ENCODE peak calls at places on chromosomes 11 and 22, in four cellular contexts. T, F, S and H are unnamed samples.

GRCh38 chr11:71566081-71566620 is 788 bp downstream of the KRTAP5-10 start:
- DNase-seq in T (peak; percentile 13), F (no peak), S (no peak), H (no peak)

GRCh38 chr11:68925613-68926012 is 21.9 kb downstream of the IGHMBP2 start:
- DNase-seq in T (no peak), F (no peak), S (no peak), H (no peak)

GRCh38 chr11:22347857-22348496 is 9.8 kb downstream of the SLC17A6 start:
- DNase-seq in T (no peak), F (no peak), S (no peak), H (no peak)

GRCh38 chr11:125274309-125274708 is 109.8 kb downstream of the PKNOX2 start:
- DNase-seq in T (no peak), F (no peak), S (no peak), H (no peak)

GRCh38 chr22:34608716-34609115 is 457.2 kb upstream of the ISX start:
- DNase-seq in T (no peak), F (no peak), S (no peak), H (no peak)

GRCh38 chr11:76786053-76787014 is 3.2 kb downstream of the TSKU start:
- DNase-seq in T (no peak), F (no peak), S (no peak), H (no peak)

GRCh38 chr11:68506908-68507307 is 46.4 kb downstream of the PPP6R3 start:
- DNase-seq in T (no peak), F (no peak), S (no peak), H (peak; percentile 39)

GRCh38 chr11:115504279-115505158 is at the start of gene CADM1:
- DNase-seq in T (peak; percentile 95), F (peak; percentile 96), S (peak; percentile 82), H (peak; percentile 97)

GRCh38 chr11:67633758-67634365 is 4.1 kb upstream of the NUDT8 start:
- DNase-seq in T (no peak), F (peak; percentile 46), S (no peak), H (no peak)

GRCh38 chr22:50293441-50294318 is 13.8 kb downstream of the PLXNB2 start:
- DNase-seq in T (peak; percentile 88), F (peak; percentile 78), S (peak; percentile 91), H (peak; percentile 84)

GRCh38 chr22:49377306-49377705 is 450.4 kb downstream of the BRD1 start:
- DNase-seq in T (peak; percentile 46), F (peak; percentile 35), S (no peak), H (no peak)

GRCh38 chr11:65871811-65872548 is 620 bp downstream of the EFEMP2 start:
- DNase-seq in T (peak; percentile 77), F (no peak), S (peak; percentile 47), H (no peak)

GRCh38 chr11:111566324-111566723 is 25.8 kb downstream of the LAYN start:
- DNase-seq in T (no peak), F (no peak), S (no peak), H (no peak)

GRCh38 chr11:66268953-66269906 is 791 bp downstream of the RAB1B start:
- DNase-seq in T (peak; percentile 72), F (no peak), S (peak; percentile 41), H (peak; percentile 67)

GRCh38 chr11:2690596-2691354 is 9.0 kb downstream of the KCNQ1OT1 start:
- DNase-seq in T (peak; percentile 11), F (peak; percentile 17), S (no peak), H (no peak)

GRCh38 chr11:57463596-57464342 is 3.4 kb downstream of the RTN4RL2 start:
- DNase-seq in T (no peak), F (no peak), S (no peak), H (no peak)

GRCh38 chr11:90434858-90435257 is 212.0 kb upstream of the CHORDC1 start:
- DNase-seq in T (no peak), F (no peak), S (no peak), H (peak; percentile 58)

GRCh38 chr11:12653729-12654128 is 20.5 kb upstream of the TEAD1 start:
- DNase-seq in T (no peak), F (no peak), S (no peak), H (no peak)

GRCh38 chr22:45867906-45868555 is 108.9 kb downstream of the WNT7B start:
- DNase-seq in T (peak; percentile 24), F (peak; percentile 49), S (no peak), H (no peak)

GRCh38 chr11:118530683-118531596 is at the start of gene TMEM25:
- DNase-seq in T (peak; percentile 78), F (peak; percentile 60), S (peak; percentile 34), H (peak; percentile 68)

GRCh38 chr11:69257134-69257533 is 36.8 kb upstream of the MYEOV start:
- DNase-seq in T (peak; percentile 28), F (no peak), S (no peak), H (no peak)

GRCh38 chr11:69013009-69013951 is at the start of gene MRGPRF:
- DNase-seq in T (peak; percentile 99), F (peak; percentile 72), S (peak; percentile 74), H (peak; percentile 88)

GRCh38 chr22:47277001-47277400 is 514.6 kb downstream of the TBC1D22A start:
- DNase-seq in T (no peak), F (no peak), S (no peak), H (no peak)

GRCh38 chr22:49302530-49302929 is 525.1 kb downstream of the BRD1 start:
- DNase-seq in T (peak; percentile 48), F (peak; percentile 25), S (no peak), H (no peak)

GRCh38 chr11:114595571-114595970 is at the start of gene NXPE4:
- DNase-seq in T (no peak), F (no peak), S (no peak), H (no peak)

GRCh38 chr11:111990381-111990780 is 34.8 kb upstream of the DLAT start:
- DNase-seq in T (no peak), F (no peak), S (no peak), H (no peak)

GRCh38 chr22:39927544-39927943 is 26.7 kb downstream of the GRAP2 start:
- DNase-seq in T (no peak), F (no peak), S (no peak), H (no peak)

GRCh38 chr22:39932166-39932565 is 28.0 kb upstream of the TMA7B start:
- DNase-seq in T (no peak), F (no peak), S (no peak), H (no peak)

GRCh38 chr22:39931271-39931670 is 28.9 kb upstream of the TMA7B start:
- DNase-seq in T (no peak), F (no peak), S (no peak), H (no peak)

GRCh38 chr22:39926175-39927152 is 25.6 kb downstream of the GRAP2 start:
- DNase-seq in T (no peak), F (no peak), S (no peak), H (no peak)

DNA sequence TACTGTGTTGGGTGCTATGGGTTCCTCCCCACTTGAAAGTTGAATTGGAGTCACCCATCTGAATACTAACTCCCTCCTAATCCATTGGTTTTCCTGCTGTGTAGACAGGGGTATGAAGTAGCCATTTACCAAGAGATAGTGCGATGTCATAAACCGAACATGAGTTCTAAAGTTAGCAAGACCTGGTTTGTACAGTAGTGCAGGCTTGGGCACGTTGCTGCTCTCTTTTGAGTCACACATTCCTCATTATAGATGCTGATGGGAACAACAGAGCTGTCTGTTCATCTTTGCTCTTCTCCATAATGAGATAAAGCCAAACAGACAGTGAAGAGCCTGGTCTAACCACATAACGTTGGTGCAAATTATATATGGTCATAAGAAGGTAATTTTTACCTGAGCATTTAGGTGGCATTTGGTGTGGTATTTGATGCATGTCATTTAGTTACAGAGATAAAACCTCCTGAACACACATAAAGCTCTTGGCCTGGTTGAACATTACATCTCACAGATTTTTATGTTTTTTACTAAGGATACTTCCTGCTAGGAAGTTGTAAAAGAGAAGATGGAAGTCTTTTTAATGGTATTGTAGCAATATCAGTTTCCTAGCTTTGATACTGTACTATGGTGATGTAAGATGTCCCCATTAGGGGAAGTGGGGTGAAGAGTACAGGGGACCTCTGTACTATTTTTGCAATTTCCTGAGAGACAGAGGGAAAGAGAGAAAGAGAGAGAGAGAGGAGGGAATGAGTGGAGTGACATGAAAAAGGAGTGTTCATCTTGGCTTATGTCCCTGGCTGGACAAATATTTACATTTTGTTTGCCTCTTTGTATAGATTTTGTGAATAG is 27.9 kb downstream of the GRAP2 start:
- DNase-seq in T (no peak), F (no peak), S (no peak), H (no peak)
- H3K4me1 ChIP-seq in T (no peaks in the 10 kb centered on the region), F (no peaks in the 10 kb centered on the region), S (no peaks in the 10 kb centered on the region), H (no peaks in the 10 kb centered on the region)

DNA sequence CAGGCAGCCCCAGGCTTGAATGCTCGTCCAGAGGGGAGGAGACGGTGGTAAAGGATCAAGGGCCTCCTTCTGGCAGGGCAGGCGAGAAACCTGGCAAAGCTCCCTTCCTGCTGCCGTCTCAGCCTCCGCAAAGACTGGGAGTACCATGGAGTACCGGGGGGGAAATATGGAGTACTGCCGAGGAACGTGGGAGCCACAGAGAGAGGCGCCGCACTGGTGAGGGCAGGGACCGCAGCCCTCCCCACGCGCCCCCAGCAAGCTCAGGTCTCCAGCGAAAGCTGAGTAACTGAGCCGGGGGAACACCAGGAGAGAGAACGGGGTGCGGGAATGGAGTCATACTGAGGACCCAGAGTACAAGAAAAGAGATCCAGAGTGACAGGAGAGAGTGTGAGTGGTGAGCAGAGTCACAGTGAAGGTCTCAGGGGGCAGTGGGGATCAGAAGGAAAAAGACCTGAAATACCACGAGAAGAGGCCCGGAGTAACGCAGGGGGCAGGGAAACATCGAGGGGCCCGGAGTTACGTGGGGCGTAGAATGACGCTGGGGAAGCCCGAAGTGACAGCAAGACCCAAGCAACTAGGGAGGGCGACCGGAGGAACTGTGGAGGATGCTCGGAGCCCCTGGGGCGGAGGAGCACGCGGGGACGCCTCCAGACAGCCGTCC is 740 bp downstream of the EML3 start:
- DNase-seq in T (peak; percentile 83), F (no peak), S (peak; percentile 87), H (peak; percentile 68)
- TF ChIP-seq CTCF in T (no peak), F (no peak), S (peak; percentile 12), H (no peak)

DNA sequence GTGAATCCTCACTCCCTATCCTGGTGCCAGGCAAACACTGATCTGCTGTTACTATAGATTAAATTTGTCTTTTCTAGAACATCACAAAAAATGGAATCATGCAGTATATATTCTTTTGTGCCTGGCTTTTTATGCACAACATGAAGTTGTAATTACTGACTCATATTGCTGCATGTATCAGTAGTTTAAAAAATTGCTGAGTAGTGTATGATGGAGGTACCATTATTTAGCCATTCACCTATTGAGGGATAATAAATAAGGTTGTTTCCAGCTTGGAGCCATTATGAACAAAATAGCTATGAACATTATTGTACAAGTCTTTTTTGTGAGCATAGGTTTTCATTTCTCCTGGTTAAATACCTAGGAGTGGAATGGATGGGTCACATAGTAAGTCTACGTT is 111.4 kb downstream of the USP35 start:
- DNase-seq in T (no peak), F (no peak), S (no peak), H (no peak)
- H3K4me1 ChIP-seq in T (no peaks in the 10 kb centered on the region), F (no peaks in the 10 kb centered on the region), S (no peaks in the 10 kb centered on the region), H (no peaks in the 10 kb centered on the region)

DNA sequence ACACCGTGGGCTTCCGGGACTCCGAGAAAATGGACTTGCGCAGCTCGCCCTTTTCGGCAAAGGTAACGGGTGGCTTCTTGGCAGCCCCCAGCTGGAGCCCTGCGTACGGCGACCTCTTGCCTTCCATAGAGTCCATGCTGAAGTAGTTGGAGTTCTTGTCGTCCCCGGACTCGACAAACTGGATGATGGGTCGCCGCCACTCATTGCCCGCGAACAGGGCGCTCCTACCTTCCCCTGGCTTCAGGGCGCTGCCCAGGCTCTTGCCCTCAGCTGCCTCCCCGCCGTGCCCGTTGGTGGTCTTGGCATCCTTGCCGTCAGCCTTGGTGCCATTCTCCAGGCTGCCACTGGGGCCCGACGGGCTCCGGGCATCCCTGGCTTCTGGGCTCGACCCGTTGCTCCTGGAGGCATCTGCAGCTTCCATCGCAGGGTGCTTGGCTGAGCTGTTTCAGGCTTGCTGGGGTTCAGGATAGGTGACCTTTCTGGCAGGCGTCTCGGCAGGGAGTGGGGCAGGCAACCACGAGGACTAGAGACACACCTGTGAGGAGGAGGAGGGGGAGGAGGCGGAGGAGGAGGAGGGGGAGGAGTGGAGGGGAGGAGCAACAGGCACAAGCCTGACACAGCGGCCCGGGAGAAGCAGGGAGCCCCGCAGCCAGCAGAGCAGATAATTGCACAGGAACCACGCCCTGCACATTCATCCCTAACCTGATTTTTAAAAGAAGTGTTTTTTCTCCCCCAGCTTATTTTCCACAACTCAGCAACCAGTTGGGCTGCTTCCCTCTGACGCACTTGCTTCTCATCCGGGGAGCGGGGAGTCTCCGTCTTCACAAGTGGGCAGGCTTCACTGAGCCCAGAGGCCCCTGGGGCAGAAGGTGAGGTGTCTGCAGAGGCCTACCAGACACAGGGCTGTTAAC is at the start of gene TRIM29:
- DNase-seq in T (peak; percentile 62), F (no peak), S (no peak), H (no peak)
- TF ChIP-seq CTCF in T (no peak), F (peak; percentile 22), S (no peak), H (no peak)